ENCODE peak calls at places on chromosomes 13 and 19, in four cellular contexts. One of them, this sample, is unnamed.

GRCh38 chr13:48731957-48732569 is 78.3 kb downstream of the CYSLTR2 start:
- DNase-seq in IMR-90: no peak
- DNase-seq in AG09309: no peak
- DNase-seq in body of pancreas: peak; percentile 69
- DNase-seq in this sample: no peak

GRCh38 chr13:51326782-51327181 is 12.7 kb upstream of the SERPINE3 start:
- DNase-seq in IMR-90: no peak
- DNase-seq in AG09309: no peak
- DNase-seq in body of pancreas: no peak
- DNase-seq in this sample: no peak

GRCh38 chr13:74288361-74288911 is 154.2 kb upstream of the KLF12 start:
- DNase-seq in IMR-90: no peak
- DNase-seq in AG09309: no peak
- DNase-seq in body of pancreas: peak; percentile 30
- DNase-seq in this sample: no peak

GRCh38 chr13:26254583-26255102 is 714 bp downstream of the CDK8 start:
- DNase-seq in IMR-90: peak; percentile 31
- DNase-seq in AG09309: no peak
- DNase-seq in body of pancreas: peak; percentile 77
- DNase-seq in this sample: no peak

GRCh38 chr13:27005556-27005955 is 166.1 kb downstream of the USP12 start:
- DNase-seq in IMR-90: no peak
- DNase-seq in AG09309: no peak
- DNase-seq in body of pancreas: peak; percentile 19
- DNase-seq in this sample: no peak

GRCh38 chr13:99311137-99311536 is 3.9 kb upstream of the GPR183 start:
- DNase-seq in IMR-90: peak; percentile 49
- DNase-seq in AG09309: no peak
- DNase-seq in body of pancreas: no peak
- DNase-seq in this sample: no peak

GRCh38 chr13:99356216-99357089 is 49.3 kb upstream of the GPR183 start:
- DNase-seq in IMR-90: peak; percentile 87
- DNase-seq in AG09309: peak; percentile 31
- DNase-seq in body of pancreas: no peak
- DNase-seq in this sample: no peak

GRCh38 chr13:108357228-108357627 is 87.7 kb downstream of the TNFSF13B start:
- DNase-seq in IMR-90: no peak
- DNase-seq in AG09309: no peak
- DNase-seq in body of pancreas: no peak
- DNase-seq in this sample: no peak

GRCh38 chr19:31138077-31138476 is 211.2 kb downstream of the TSHZ3 start:
- DNase-seq in IMR-90: no peak
- DNase-seq in AG09309: no peak
- DNase-seq in body of pancreas: no peak
- DNase-seq in this sample: no peak

GRCh38 chr13:84279166-84279565 is 396.9 kb upstream of the SLITRK1 start:
- DNase-seq in IMR-90: peak; percentile 1
- DNase-seq in AG09309: no peak
- DNase-seq in body of pancreas: no peak
- DNase-seq in this sample: no peak

GRCh38 chr13:45374917-45375316 is 33.9 kb upstream of the TPT1 start:
- DNase-seq in IMR-90: peak; percentile 48
- DNase-seq in AG09309: no peak
- DNase-seq in body of pancreas: no peak
- DNase-seq in this sample: no peak

GRCh38 chr19:50639121-50640112 is at the start of gene SYT3:
- DNase-seq in IMR-90: peak; percentile 27
- DNase-seq in AG09309: no peak
- DNase-seq in body of pancreas: peak; percentile 65
- DNase-seq in this sample: no peak

GRCh38 chr19:35274323-35274722 is 5.6 kb downstream of the USF2 start:
- DNase-seq in IMR-90: no peak
- DNase-seq in AG09309: no peak
- DNase-seq in body of pancreas: no peak
- DNase-seq in this sample: no peak

DNA sequence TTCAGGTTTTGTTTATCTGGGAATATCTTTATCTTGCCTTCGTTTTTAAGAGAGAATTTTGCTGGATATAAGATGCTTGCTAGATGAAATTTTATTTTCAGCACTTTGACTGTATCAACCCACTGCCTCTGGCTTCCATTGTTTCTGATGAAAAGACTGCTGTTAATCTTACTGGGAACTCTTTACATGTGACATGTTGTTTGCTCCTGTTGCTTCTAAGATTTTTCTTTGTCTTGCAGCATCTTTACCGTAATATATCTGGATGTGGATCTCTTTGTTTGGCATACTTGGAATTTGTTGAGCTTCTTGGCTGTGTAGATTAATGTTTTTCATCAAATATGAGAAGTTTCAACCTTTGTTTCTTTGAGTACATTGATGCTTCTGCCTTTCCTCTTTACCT is 18.0 kb upstream of the CEBPG start:
- DNase-seq in IMR-90: no peak
- DNase-seq in AG09309: no peak
- DNase-seq in body of pancreas: no peak
- DNase-seq in this sample: no peak
- TF ChIP-seq CTCF in IMR-90: no peak
- TF ChIP-seq CTCF in AG09309: no peak
- TF ChIP-seq CTCF in body of pancreas: no peak
- TF ChIP-seq CTCF in this sample: no peak

GRCh38 chr13:76024151-76024550 is 388.0 kb downstream of the LMO7 start:
- DNase-seq in IMR-90: no peak
- DNase-seq in AG09309: no peak
- DNase-seq in body of pancreas: no peak
- DNase-seq in this sample: no peak

GRCh38 chr13:76029088-76029487 is 393.0 kb downstream of the LMO7 start:
- DNase-seq in IMR-90: no peak
- DNase-seq in AG09309: no peak
- DNase-seq in body of pancreas: no peak
- DNase-seq in this sample: no peak

GRCh38 chr13:76023644-76024043 is 387.5 kb downstream of the LMO7 start:
- DNase-seq in IMR-90: peak; percentile 48
- DNase-seq in AG09309: no peak
- DNase-seq in body of pancreas: no peak
- DNase-seq in this sample: no peak

GRCh38 chr13:76027131-76027530 is 391.0 kb downstream of the LMO7 start:
- DNase-seq in IMR-90: no peak
- DNase-seq in AG09309: no peak
- DNase-seq in body of pancreas: no peak
- DNase-seq in this sample: no peak

GRCh38 chr13:76025392-76025791 is 389.3 kb downstream of the LMO7 start:
- DNase-seq in IMR-90: no peak
- DNase-seq in AG09309: no peak
- DNase-seq in body of pancreas: no peak
- DNase-seq in this sample: no peak
- H3K4me3 ChIP-seq in IMR-90: no peak overlapping the region
- H3K4me3 ChIP-seq in AG09309: no peak overlapping the region
- H3K4me3 ChIP-seq in body of pancreas: no peak overlapping the region
- H3K4me3 ChIP-seq in this sample: no peak overlapping the region

GRCh38 chr13:42190529-42190928 is 81.4 kb upstream of the AKAP11 start:
- DNase-seq in IMR-90: no peak
- DNase-seq in AG09309: no peak
- DNase-seq in body of pancreas: no peak
- DNase-seq in this sample: no peak
- TF ChIP-seq CTCF in IMR-90: no peak
- TF ChIP-seq CTCF in AG09309: no peak
- TF ChIP-seq CTCF in body of pancreas: no peak
- TF ChIP-seq CTCF in this sample: no peak

GRCh38 chr19:18007605-18007938 is 398 bp upstream of the ARRDC2 start:
- DNase-seq in IMR-90: no peak
- DNase-seq in AG09309: no peak
- DNase-seq in body of pancreas: no peak
- DNase-seq in this sample: no peak
- H3K4me3 ChIP-seq in IMR-90: peak overlapping the region; percentile 41
- H3K4me3 ChIP-seq in AG09309: peak overlapping the region; percentile 51
- H3K4me3 ChIP-seq in body of pancreas: no peak overlapping the region
- H3K4me3 ChIP-seq in this sample: peak overlapping the region; percentile 37

GRCh38 chr19:53657330-53657729 is 25.5 kb downstream of the DPRX start:
- DNase-seq in IMR-90: no peak
- DNase-seq in AG09309: no peak
- DNase-seq in body of pancreas: no peak
- DNase-seq in this sample: no peak

GRCh38 chr19:53662209-53662608 is 30.4 kb downstream of the DPRX start:
- DNase-seq in IMR-90: no peak
- DNase-seq in AG09309: no peak
- DNase-seq in body of pancreas: no peak
- DNase-seq in this sample: no peak

GRCh38 chr19:53660584-53660983 is 28.8 kb downstream of the DPRX start:
- DNase-seq in IMR-90: no peak
- DNase-seq in AG09309: no peak
- DNase-seq in body of pancreas: no peak
- DNase-seq in this sample: no peak

GRCh38 chr19:53657778-53658177 is 26.0 kb downstream of the DPRX start:
- DNase-seq in IMR-90: no peak
- DNase-seq in AG09309: no peak
- DNase-seq in body of pancreas: no peak
- DNase-seq in this sample: no peak

DNA sequence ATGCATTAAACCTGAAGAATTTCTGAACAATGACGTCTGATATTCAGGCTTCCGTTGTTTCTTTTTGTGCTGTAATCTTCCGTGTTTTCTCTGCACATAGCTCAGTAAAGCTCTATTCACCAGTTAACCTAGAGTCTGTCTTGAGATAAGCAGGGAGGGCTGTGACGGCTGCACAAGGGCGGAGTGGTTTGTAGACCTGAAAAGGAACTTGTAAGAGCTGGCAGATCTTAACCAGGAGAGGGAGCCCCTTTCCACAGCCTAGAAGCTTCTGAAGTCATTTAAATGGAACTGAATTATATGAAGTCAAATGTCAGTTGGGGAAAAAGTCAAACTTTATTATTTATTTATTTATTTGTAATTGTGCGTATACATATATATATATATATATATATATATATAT is 27.5 kb downstream of the DPRX start:
- DNase-seq in IMR-90: no peak
- DNase-seq in AG09309: no peak
- DNase-seq in body of pancreas: peak; percentile 12
- DNase-seq in this sample: no peak
- TF ChIP-seq CTCF in IMR-90: no peak
- TF ChIP-seq CTCF in AG09309: peak; percentile 11
- TF ChIP-seq CTCF in body of pancreas: peak; percentile 11
- TF ChIP-seq CTCF in this sample: no peak

GRCh38 chr13:77915676-77916075 is 3.0 kb downstream of the EDNRB start:
- DNase-seq in IMR-90: no peak
- DNase-seq in AG09309: no peak
- DNase-seq in body of pancreas: no peak
- DNase-seq in this sample: no peak

GRCh38 chr13:77916481-77916880 is 2.1 kb downstream of the EDNRB start:
- DNase-seq in IMR-90: no peak
- DNase-seq in AG09309: no peak
- DNase-seq in body of pancreas: no peak
- DNase-seq in this sample: no peak

GRCh38 chr13:77919351-77920294 is 992 bp upstream of the EDNRB start:
- DNase-seq in IMR-90: peak; percentile 15
- DNase-seq in AG09309: no peak
- DNase-seq in body of pancreas: peak; percentile 29
- DNase-seq in this sample: no peak

DNA sequence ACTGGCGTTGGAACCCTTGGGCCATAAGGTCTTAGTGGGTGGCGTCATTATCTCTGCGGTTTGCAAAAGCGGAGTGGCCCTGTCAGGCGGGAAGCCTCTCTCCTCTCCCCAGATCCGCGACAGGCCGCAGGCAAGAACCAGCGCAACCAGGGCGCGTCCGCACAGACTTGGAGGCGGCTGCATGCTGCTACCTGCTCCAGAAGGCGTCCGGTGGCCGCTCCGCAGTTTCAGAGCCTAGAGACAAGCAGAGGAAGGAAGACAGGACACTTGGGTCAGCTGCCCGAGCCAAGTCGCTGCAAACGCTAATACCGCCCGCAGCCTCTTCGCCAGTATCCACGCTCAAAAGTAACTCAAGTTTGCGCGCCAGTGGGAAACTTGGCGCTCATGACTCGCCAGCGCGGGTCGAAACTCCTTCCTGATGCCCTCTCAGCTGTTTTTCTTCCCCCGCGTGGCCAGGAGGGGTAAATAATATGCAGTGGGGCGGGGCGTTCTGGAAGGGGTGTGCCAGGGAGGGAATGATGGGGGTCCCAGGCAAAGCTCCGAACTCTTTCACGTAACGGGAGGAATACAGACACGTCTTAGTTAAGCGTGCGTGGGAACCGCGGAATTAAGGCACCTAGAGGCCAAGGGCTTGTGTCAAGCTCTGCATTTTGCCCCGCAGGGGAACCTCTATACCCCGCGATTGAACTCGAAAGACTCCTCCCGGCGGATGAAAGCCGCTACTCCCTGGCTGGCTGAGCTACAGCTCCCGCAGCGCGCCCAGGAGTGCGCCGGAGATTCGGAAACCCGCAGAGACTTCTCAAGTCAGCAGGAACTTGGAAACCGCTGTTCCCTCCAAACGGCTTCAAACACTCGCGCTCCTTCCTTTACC is at the start of gene EDNRB:
- DNase-seq in IMR-90: peak; percentile 17
- DNase-seq in AG09309: no peak
- DNase-seq in body of pancreas: peak; percentile 21
- DNase-seq in this sample: no peak
- H3K4me3 ChIP-seq in IMR-90: peak within 1 kb of the TSS; percentile 58
- H3K4me3 ChIP-seq in AG09309: no peak within 1 kb of the TSS
- H3K4me3 ChIP-seq in body of pancreas: no peak within 1 kb of the TSS
- H3K4me3 ChIP-seq in this sample: no peak within 1 kb of the TSS

GRCh38 chr19:16290692-16291091 is 33.9 kb upstream of the KLF2 start:
- DNase-seq in IMR-90: no peak
- DNase-seq in AG09309: no peak
- DNase-seq in body of pancreas: no peak
- DNase-seq in this sample: no peak

GRCh38 chr19:16288544-16288943 is 36.1 kb upstream of the KLF2 start:
- DNase-seq in IMR-90: peak; percentile 17
- DNase-seq in AG09309: no peak
- DNase-seq in body of pancreas: no peak
- DNase-seq in this sample: no peak

GRCh38 chr19:16293133-16294085 is 31.2 kb upstream of the KLF2 start:
- DNase-seq in IMR-90: peak; percentile 99
- DNase-seq in AG09309: peak; percentile 96
- DNase-seq in body of pancreas: peak; percentile 63
- DNase-seq in this sample: no peak

GRCh38 chr19:16285769-16286564 is 38.7 kb upstream of the KLF2 start:
- DNase-seq in IMR-90: no peak
- DNase-seq in AG09309: no peak
- DNase-seq in body of pancreas: peak; percentile 41
- DNase-seq in this sample: no peak

DNA sequence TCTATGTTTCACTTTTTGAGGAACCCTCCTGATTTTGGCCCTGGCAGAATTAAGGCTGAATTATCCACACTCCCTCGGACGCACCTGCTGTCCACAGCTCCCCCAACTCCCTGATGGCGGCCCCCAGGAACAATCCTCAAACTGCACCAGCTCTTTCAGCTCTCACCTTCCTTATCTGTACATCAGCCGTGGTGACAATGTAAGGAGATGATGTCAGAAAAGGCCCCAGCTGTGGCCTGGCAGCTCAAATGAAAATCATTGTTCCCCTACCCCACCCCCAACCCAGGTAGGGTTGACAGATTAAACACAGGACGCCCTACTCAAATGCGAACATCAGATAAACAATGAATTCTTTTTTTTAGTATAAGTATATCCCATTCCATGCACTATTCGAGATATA is 35.0 kb upstream of the KLF2 start:
- DNase-seq in IMR-90: no peak
- DNase-seq in AG09309: no peak
- DNase-seq in body of pancreas: no peak
- DNase-seq in this sample: no peak
- TF ChIP-seq CTCF in IMR-90: no peak
- TF ChIP-seq CTCF in AG09309: no peak
- TF ChIP-seq CTCF in body of pancreas: no peak
- TF ChIP-seq CTCF in this sample: no peak

GRCh38 chr19:6270822-6271221 is 9.0 kb downstream of the MLLT1 start:
- DNase-seq in IMR-90: no peak
- DNase-seq in AG09309: no peak
- DNase-seq in body of pancreas: no peak
- DNase-seq in this sample: no peak
- H3K4me3 ChIP-seq in IMR-90: no peak overlapping the region
- H3K4me3 ChIP-seq in AG09309: no peak overlapping the region
- H3K4me3 ChIP-seq in body of pancreas: no peak overlapping the region
- H3K4me3 ChIP-seq in this sample: no peak overlapping the region

This sample was measured in HFF-Myc.